ENCODE peak calls at places on chromosome 12, in seven cellular contexts. W is BE2C; D is PC-3; Y is adrenal gland; S is effector memory CD4-positive, alpha-beta T cell; V is heart right ventricle; N is mammary epithelial cell. T is an unnamed sample. For H3K9me3, H3K36me3 and H3K27me3, the result is how much of the 10 kb centered on the place peaks cover.

GRCh38 chr12:80670214-80670613 is 37.2 kb upstream of the MYF6 start:
- DNase-seq in W (no peak), D (no peak), Y (no peak), S (no peak), V (no peak), N (no peak), T (no peak)

GRCh38 chr12:52673713-52674415 is 6.3 kb downstream of the KRT1 start:
- DNase-seq in W (no peak), D (no peak), Y (no peak), S (no peak), V (no peak), N (no peak), T (no peak)

GRCh38 chr12:54463034-54463433 is 10.4 kb downstream of the GTSF1 start:
- DNase-seq in W (no peak), D (peak), Y (peak), S (no peak), V (no peak), N (peak), T (peak)

GRCh38 chr12:68910128-68910527 is 22.8 kb downstream of the CPM start:
- DNase-seq in W (no peak), D (peak), Y (no peak), S (no peak), V (no peak), N (peak), T (no peak)

GRCh38 chr12:46549527-46550265 is 177.1 kb upstream of the SLC38A2 start:
- DNase-seq in W (no peak), D (peak), Y (no peak), S (no peak), V (no peak), N (peak), T (peak)

GRCh38 chr12:2944401-2945047 is 14.7 kb upstream of the TEAD4 start:
- DNase-seq in W (peak), D (peak), Y (peak), S (peak), V (peak), N (peak), T (peak)

GRCh38 chr12:101997102-101997501 is 64.7 kb downstream of the WASHC3 start:
- DNase-seq in W (no peak), D (no peak), Y (no peak), S (no peak), V (no peak), N (no peak), T (no peak)

GRCh38 chr12:94498073-94498472 is 38.4 kb upstream of the CEP83 start:
- DNase-seq in W (no peak), D (peak), Y (no peak), S (no peak), V (no peak), N (peak), T (no peak)

GRCh38 chr12:98955284-98955683 is 310.2 kb downstream of the APAF1 start:
- DNase-seq in W (peak), D (peak), Y (no peak), S (no peak), V (no peak), N (peak), T (no peak)

GRCh38 chr12:29616664-29617409 is 119.4 kb upstream of the OVCH1 start:
- DNase-seq in W (no peak), D (peak), Y (peak), S (no peak), V (no peak), N (peak), T (peak)

GRCh38 chr12:14473707-14474287 is 93.9 kb downstream of the PLBD1 start:
- DNase-seq in W (no peak), D (peak), Y (no peak), S (no peak), V (no peak), N (peak), T (no peak)
- H3K9me3 ChIP-seq in W (under half), D (under half), Y (under half), S (under half), V (half or more), N (under half), T (under half)

DNA sequence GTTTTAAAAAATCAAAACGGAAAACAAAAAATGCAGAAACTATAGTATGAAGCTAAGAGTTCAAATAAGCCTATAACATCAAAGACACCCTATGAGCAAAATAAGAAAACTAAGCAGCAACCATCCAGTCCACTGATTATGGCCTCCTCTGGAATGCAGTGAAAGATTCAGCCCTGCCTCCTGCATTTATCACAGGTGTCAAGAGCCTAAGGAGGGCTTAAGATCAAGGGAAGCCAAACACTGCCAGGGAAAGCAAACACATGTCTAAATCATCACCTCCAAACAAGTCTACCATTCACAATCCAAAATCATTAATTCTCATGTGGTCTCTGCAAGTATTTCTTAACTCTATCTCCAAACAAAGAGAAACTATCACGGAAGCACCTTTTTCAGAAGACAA is 28.4 kb downstream of the SARNP start:
- DNase-seq in W (no peak), D (no peak), Y (no peak), S (no peak), V (no peak), N (no peak), T (no peak)
- H3K36me3 ChIP-seq in W (half or more), D (half or more), Y (half or more), S (under half), V (under half), N (under half), T (half or more)

GRCh38 chr12:40075458-40075857 is 30.4 kb downstream of the SLC2A13 start:
- DNase-seq in W (no peak), D (no peak), Y (no peak), S (no peak), V (no peak), N (no peak), T (no peak)

GRCh38 chr12:40078201-40078730 is 27.6 kb downstream of the SLC2A13 start:
- DNase-seq in W (no peak), D (no peak), Y (no peak), S (no peak), V (no peak), N (peak), T (no peak)
- H3K27me3 ChIP-seq in W (under half), D (under half), Y (under half), S (under half), V (under half), N (under half), T (under half)

GRCh38 chr12:34598851-34599529 is 576.7 kb downstream of the ALG10 start:
- DNase-seq in W (no peak), D (no peak), Y (no peak), S (no peak), V (peak), N (no peak), T (no peak)

GRCh38 chr12:34601689-34602088 is 579.4 kb downstream of the ALG10 start:
- DNase-seq in W (no peak), D (no peak), Y (no peak), S (no peak), V (no peak), N (no peak), T (no peak)

GRCh38 chr12:34598352-34598827 is 576.1 kb downstream of the ALG10 start:
- DNase-seq in W (no peak), D (no peak), Y (no peak), S (no peak), V (no peak), N (no peak), T (no peak)

GRCh38 chr12:34600592-34601462 is 578.5 kb downstream of the ALG10 start:
- DNase-seq in W (no peak), D (no peak), Y (no peak), S (no peak), V (no peak), N (no peak), T (no peak)

GRCh38 chr12:34599530-34600513 is 577.5 kb downstream of the ALG10 start:
- DNase-seq in W (no peak), D (no peak), Y (no peak), S (no peak), V (peak), N (no peak), T (no peak)
- H3K9me3 ChIP-seq in W (under half), D (under half), Y (under half), S (under half), V (half or more), N (half or more), T (under half)

GRCh38 chr12:62649412-62650116 is 182.9 kb downstream of the MON2 start:
- DNase-seq in W (no peak), D (no peak), Y (no peak), S (no peak), V (no peak), N (no peak), T (no peak)
- H3K36me3 ChIP-seq in W (under half), D (under half), Y (under half), S (under half), V (under half), N (under half), T (under half)

GRCh38 chr12:126950266-126950665 is 1316.7 kb upstream of the TMEM132C start:
- DNase-seq in W (no peak), D (no peak), Y (no peak), S (no peak), V (no peak), N (no peak), T (no peak)
- H3K27me3 ChIP-seq in W (under half), D (under half), Y (under half), S (under half), V (under half), N (under half), T (under half)

GRCh38 chr12:133046698-133047097 is 9.4 kb downstream of the ZNF84 start:
- DNase-seq in W (no peak), D (no peak), Y (no peak), S (no peak), V (no peak), N (no peak), T (no peak)
- H3K9me3 ChIP-seq in W (under half), D (half or more), Y (under half), S (half or more), V (half or more), N (half or more), T (half or more)

DNA sequence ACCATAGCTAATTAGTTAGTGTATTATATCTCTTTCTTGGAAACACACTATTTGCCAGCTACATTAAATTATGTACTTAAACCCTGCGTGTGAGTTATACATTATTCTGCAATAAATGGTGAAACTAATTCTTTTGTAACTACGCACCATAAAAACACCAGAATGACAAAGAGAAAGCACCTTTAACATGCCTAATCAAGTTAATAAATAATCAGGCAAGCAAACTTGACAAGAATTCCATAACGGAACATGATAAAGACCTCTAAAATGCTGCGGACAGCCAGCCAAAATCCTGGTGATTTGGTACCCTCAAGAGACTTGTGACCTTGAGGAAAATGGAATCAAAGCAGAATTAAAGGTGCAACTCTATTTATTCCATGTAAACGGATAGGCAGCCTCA is 375.3 kb upstream of the KITLG start:
- DNase-seq in W (no peak), D (no peak), Y (no peak), S (no peak), V (no peak), N (no peak), T (no peak)
- H3K36me3 ChIP-seq in W (under half), D (under half), Y (under half), S (under half), V (under half), N (under half), T (under half)